ENCODE peak calls at places on chromosome 10, in four cellular contexts. N, H, O and B are unnamed samples.

GRCh38 chr10:77038412-77038806 is 599.2 kb downstream of the KCNMA1 start:
- DNase-seq in N (no peak), H (no peak), O (no peak), B (no peak)

GRCh38 chr10:15624405-15625191 is 95.1 kb downstream of the ITGA8 start:
- DNase-seq in N (no peak), H (no peak), O (no peak), B (no peak)

GRCh38 chr10:70232155-70232858 is 922 bp downstream of the PPA1 start:
- DNase-seq in N (peak; percentile 60), H (peak; percentile 73), O (no peak), B (peak; percentile 74)

GRCh38 chr10:48399056-48399541 is 92.6 kb downstream of the MAPK8 start:
- DNase-seq in N (no peak), H (no peak), O (no peak), B (peak; percentile 25)

GRCh38 chr10:129472696-129473555 is 5.9 kb downstream of the MGMT start:
- DNase-seq in N (no peak), H (no peak), O (no peak), B (no peak)

GRCh38 chr10:124384142-124384541 is 34.6 kb downstream of the OAT start:
- DNase-seq in N (no peak), H (no peak), O (no peak), B (no peak)

GRCh38 chr10:29658984-29659769 is 24.4 kb upstream of the SVIL start:
- DNase-seq in N (peak; percentile 100), H (peak; percentile 9), O (peak; percentile 92), B (peak; percentile 98)

GRCh38 chr10:29183304-29183918 is 105.5 kb upstream of the LYZL1 start:
- DNase-seq in N (no peak), H (no peak), O (no peak), B (no peak)

GRCh38 chr10:99906470-99906869 is 103.3 kb downstream of the DNMBP start:
- DNase-seq in N (peak; percentile 96), H (peak; percentile 47), O (no peak), B (peak; percentile 67)

GRCh38 chr10:132631348-132631735 is 93.8 kb downstream of the INPP5A start:
- DNase-seq in N (no peak), H (no peak), O (no peak), B (no peak)

DNA sequence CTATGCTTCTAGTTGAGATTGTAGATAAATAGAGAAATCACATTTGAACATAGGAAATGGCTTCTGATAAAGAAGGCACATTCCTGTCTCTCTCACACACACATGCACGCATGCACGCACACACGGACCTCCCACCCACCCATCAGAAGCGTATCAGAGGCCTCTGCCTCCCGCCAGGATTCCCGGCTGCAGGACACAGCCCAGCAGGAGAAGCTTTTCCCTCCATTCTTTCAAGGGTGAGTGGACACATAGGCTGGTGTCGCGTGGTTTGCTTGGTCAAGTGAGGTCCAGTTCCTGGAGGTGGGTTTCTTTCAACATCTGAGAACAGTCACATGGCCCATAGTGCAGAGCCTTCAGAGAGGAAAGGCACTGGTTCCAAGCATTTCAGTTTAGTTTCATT is 34.1 kb downstream of the KLF6 start:
- DNase-seq in N (no peak), H (no peak), O (no peak), B (no peak)
- H3K4me1 ChIP-seq in N (peaks cover 17% of the 10 kb centered on the region), H (peaks cover 21% of the 10 kb centered on the region), O (peaks cover 6% of the 10 kb centered on the region), B (peaks cover 34% of the 10 kb centered on the region)

GRCh38 chr10:47311900-47312662 is 10.2 kb upstream of the GDF2 start:
- DNase-seq in N (peak; percentile 67), H (peak; percentile 80), O (peak; percentile 7), B (peak; percentile 46)

GRCh38 chr10:47312663-47312995 is 9.6 kb upstream of the GDF2 start:
- DNase-seq in N (no peak), H (no peak), O (no peak), B (no peak)

GRCh38 chr10:47310090-47310505 is 10.1 kb downstream of the GDF10 start:
- DNase-seq in N (no peak), H (no peak), O (no peak), B (no peak)

GRCh38 chr10:47309403-47310089 is 9.5 kb downstream of the GDF10 start:
- DNase-seq in N (no peak), H (no peak), O (no peak), B (no peak)

DNA sequence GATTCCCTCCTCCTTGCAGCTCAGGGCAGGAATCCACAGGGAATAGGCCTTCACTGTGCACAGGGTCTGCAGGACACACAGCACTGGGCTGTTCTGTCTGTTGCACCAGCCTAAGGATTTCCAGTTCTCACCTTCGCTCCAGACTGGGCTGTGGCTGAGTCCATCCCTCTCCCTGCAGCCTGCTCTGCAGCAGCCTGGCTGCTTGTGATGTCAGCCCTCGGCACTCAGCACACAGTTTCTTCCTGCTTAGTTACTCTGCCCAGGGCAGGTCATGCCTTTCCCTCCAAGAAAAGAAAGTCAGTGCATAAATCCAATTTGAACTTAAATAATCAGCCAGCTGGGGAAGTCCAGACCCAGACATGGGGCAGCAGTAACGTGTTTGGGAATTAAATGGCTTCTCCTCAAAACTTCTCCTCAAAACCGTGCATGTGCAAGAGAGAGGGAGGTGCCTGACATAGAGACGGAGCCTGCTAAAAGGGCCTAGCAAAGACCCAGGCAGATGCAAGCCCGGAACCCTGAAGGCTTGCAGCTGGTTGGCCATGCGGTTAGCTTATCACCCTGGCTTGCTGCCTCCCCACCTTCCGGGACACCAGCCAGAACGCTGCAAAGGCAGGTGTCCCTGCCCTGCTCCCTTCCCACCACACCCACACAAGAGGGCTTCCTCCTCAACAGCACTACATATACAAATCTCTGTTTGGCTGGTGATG is 10.9 kb upstream of the GDF2 start:
- DNase-seq in N (no peak), H (peak; percentile 72), O (no peak), B (no peak)
- TF ChIP-seq FOS in N (no peak), H (no peak), O (no peak), B (no peak)

DNA sequence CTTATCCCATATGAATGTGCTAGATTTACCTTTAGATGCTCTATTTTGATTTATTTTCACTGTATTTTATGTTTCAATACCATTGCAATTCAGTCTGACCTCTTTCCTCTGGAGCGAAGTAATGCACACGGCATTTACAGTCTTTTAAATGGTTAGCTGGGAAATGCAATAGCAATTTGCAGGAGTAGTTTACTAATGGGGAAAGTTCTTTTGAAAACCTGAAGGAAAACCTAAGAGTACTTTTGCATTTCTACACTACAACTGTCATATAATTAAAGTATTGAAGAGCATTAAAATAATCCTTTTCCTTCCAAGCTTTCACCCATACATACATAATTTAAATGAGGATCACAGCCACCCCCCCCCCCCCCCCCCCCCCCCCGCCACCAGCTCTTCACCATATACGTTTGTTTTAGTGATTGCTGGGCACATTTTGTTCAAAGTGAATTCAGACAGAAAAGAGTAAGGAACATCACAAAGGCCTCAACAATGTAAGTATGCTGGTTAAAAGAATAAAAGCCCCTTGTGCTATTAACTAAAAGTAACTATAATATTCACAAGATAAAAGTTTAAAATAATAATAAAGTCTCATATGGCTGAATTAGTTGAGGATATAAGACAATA is 3.5 kb downstream of the SKIDA1 start:
- DNase-seq in N (no peak), H (no peak), O (no peak), B (no peak)
- H3K4me1 ChIP-seq in N (peaks cover 3% of the 10 kb centered on the region), H (peaks cover 27% of the 10 kb centered on the region), O (peaks cover 28% of the 10 kb centered on the region), B (peaks cover 36% of the 10 kb centered on the region)

GRCh38 chr10:104349623-104350142 is 4.0 kb upstream of the CFAP58 start:
- DNase-seq in N (peak; percentile 68), H (no peak), O (peak; percentile 78), B (peak; percentile 55)

GRCh38 chr10:104350146-104350635 is 3.4 kb upstream of the CFAP58 start:
- DNase-seq in N (peak; percentile 76), H (peak; percentile 73), O (peak; percentile 53), B (peak; percentile 79)

GRCh38 chr10:104351919-104352318 is 1.7 kb upstream of the CFAP58 start:
- DNase-seq in N (no peak), H (no peak), O (no peak), B (no peak)

GRCh38 chr10:104351067-104351681 is 2.5 kb upstream of the CFAP58 start:
- DNase-seq in N (peak; percentile 75), H (no peak), O (no peak), B (no peak)

DNA sequence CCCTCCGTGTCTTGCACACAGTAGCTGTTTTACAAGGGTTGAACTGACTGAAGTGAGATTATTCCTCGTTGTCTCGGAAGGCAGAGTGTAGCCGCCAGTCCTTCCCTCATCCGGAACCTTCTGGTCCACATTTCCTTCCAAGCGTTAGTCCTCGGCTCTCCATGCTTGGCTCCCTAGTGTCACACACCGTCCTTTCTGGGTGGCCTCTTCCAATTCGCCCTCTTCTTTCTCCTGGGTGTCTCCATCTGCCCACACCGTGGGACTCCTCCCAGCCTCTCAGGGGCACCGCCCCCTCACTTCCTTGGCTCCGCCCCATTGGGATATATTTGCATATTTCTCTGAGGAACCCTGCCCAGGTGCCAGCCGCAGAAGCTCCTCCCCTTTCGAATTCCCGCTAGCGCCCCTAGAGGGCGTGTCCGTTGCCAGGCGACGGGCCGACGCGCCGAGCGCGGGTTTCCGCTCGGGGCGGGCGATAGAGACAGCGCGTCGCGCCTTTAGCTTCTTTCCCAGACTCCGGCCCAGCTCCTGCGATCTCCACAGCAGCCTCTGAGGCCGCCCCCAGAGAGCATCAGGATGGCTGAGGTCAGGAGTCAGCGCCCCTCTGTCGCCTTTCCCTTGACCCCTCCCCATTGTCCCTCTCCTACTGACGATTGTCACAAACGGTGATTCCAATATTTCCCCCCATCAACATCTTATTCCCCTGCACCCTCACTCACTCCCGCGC is at the start of gene CFAP58:
- DNase-seq in N (peak; percentile 70), H (peak; percentile 94), O (peak; percentile 57), B (peak; percentile 88)
- TF ChIP-seq FOS in N (no peak), H (no peak), O (no peak), B (no peak)

GRCh38 chr10:102230264-102230860 is 4.3 kb downstream of the ELOVL3 start:
- DNase-seq in N (peak; percentile 42), H (peak; percentile 57), O (no peak), B (peak; percentile 44)

GRCh38 chr10:102233997-102234396 is 7.3 kb downstream of the PITX3 start:
- DNase-seq in N (no peak), H (no peak), O (no peak), B (no peak)

GRCh38 chr10:102231357-102232318 is 5.5 kb downstream of the ELOVL3 start:
- DNase-seq in N (no peak), H (peak; percentile 67), O (no peak), B (peak; percentile 19)

GRCh38 chr10:102229810-102230263 is 3.7 kb downstream of the ELOVL3 start:
- DNase-seq in N (peak; percentile 65), H (peak; percentile 86), O (peak; percentile 33), B (peak; percentile 78)

GRCh38 chr10:102230861-102231356 is 4.8 kb downstream of the ELOVL3 start:
- DNase-seq in N (no peak), H (peak; percentile 62), O (no peak), B (no peak)
- H3K4me1 ChIP-seq in N (peaks cover 7% of the 10 kb centered on the region), H (peaks cover 8% of the 10 kb centered on the region), O (peaks cover 15% of the 10 kb centered on the region), B (peaks cover 3% of the 10 kb centered on the region)

GRCh38 chr10:26931223-26931622 is 70.5 kb upstream of the ABI1 start:
- DNase-seq in N (no peak), H (peak; percentile 31), O (no peak), B (no peak)
- TF ChIP-seq FOS in N (no peak), H (no peak), O (no peak), B (no peak)

GRCh38 chr10:121155742-121156141 is 304.6 kb downstream of the WDR11 start:
- DNase-seq in N (no peak), H (no peak), O (no peak), B (no peak)
- H3K4me1 ChIP-seq in N (no peaks in the 10 kb centered on the region), H (no peaks in the 10 kb centered on the region), O (no peaks in the 10 kb centered on the region), B (no peaks in the 10 kb centered on the region)